ENCODE peak calls at places on chromosomes 16 and 17, in six cellular contexts. P is HepG2, C is AG04449, W is cardiac muscle cell, L is AG09309, Q is fibroblast of pulmonary artery. N is an unnamed sample.

GRCh38 chr16:51682905-51683304 is 531.8 kb upstream of the SALL1 start:
- DNase-seq in L (no peak), W (no peak), C (no peak), P (no peak), Q (no peak), N (no peak)

GRCh38 chr17:80414508-80414802 is 512 bp upstream of the ENDOV start:
- DNase-seq in C (no peak), P (peak), Q (peak), W (no peak), L (no peak), N (no peak)

GRCh38 chr16:50989047-50989446 is 162.0 kb downstream of the SALL1 start:
- DNase-seq in P (no peak), Q (no peak), L (no peak), W (no peak), C (no peak), N (no peak)

GRCh38 chr16:27310576-27311448 is 3.0 kb upstream of the IL4R start:
- DNase-seq in W (no peak), C (no peak), L (no peak), Q (peak), P (no peak), N (no peak)

GRCh38 chr16:29943846-29944669 is 17.8 kb upstream of the TMEM219 start:
- DNase-seq in C (peak), Q (peak), P (peak), W (peak), L (peak), N (peak)

GRCh38 chr17:30000001-30000754 is 58.7 kb downstream of the EFCAB5 start:
- DNase-seq in P (no peak), Q (peak), W (no peak), C (no peak), L (no peak), N (no peak)

GRCh38 chr16:81738831-81739496 is 40.1 kb upstream of the PLCG2 start:
- DNase-seq in L (no peak), P (no peak), C (no peak), W (no peak), Q (no peak), N (no peak)

GRCh38 chr16:69563605-69564580 is 1.9 kb upstream of the NFAT5 start:
- DNase-seq in L (no peak), Q (peak), P (peak), W (no peak), C (no peak), N (no peak)

GRCh38 chr17:36183001-36183810 is 6.8 kb upstream of the TBC1D3B start:
- DNase-seq in L (peak), C (peak), P (peak), Q (peak), W (peak), N (no peak)

GRCh38 chr16:75319513-75320401 is 68.3 kb upstream of the BCAR1 start:
- DNase-seq in C (peak), L (peak), P (no peak), W (no peak), Q (peak), N (peak)

GRCh38 chr16:16063685-16064084 is 114.3 kb downstream of the ABCC1 start:
- DNase-seq in P (no peak), W (no peak), C (no peak), L (no peak), Q (no peak), N (no peak)

DNA sequence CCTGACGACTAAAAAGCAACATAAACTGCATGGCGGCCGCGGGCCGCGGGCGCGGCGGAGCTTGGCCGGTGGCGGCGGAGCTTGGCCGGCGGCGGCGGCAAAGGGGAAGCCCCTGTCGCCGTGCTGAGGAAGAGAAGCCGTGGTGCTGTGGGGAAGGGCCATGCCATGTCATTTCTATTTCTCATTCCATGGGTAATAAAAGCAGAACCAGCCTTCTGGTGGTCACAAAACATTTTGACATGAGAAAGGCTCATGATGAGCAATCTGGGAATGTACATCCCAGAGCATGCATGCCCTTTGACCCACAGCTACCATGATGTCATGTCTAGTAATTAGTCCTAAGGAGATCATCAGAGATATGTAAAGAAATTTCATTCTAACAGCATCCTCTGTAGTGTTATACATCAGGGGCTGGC is 23.9 kb upstream of the HEATR6 start:
- DNase-seq in W (no peak), L (no peak), P (no peak), C (no peak), Q (peak), N (no peak)
- H3K4me3 ChIP-seq in W (no peak), L (no peak), P (no peak), C (no peak), Q (no peak), N (peak)

DNA sequence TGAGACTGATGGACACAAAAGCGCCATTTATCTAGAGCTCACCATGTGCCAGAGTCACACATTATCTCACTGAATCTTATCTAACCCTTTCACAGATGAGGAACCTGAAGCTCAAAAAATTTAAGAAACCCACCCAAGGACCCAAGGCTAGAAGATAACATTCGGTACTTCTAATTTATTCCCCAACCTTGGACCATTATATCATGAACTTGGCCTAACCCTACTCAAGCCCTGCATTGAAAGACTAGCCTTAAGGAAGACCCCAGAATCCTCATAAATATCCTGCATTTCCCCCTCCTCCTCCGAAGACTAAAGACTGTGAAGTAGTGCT is 548 bp upstream of the DYNC1LI2 start:
- DNase-seq in W (no peak), P (no peak), C (no peak), L (no peak), Q (no peak), N (no peak)
- H3K4me3 ChIP-seq in W (no peak), P (peak), C (peak), L (peak), Q (peak), N (peak)

GRCh38 chr17:33809748-33810147 is 445.3 kb upstream of the CCL2 start:
- DNase-seq in W (no peak), L (no peak), P (no peak), Q (no peak), C (no peak), N (no peak)

GRCh38 chr17:33816842-33817241 is 438.2 kb upstream of the CCL2 start:
- DNase-seq in P (no peak), C (no peak), L (no peak), W (no peak), Q (no peak), N (no peak)

GRCh38 chr17:33814852-33815251 is 440.2 kb upstream of the CCL2 start:
- DNase-seq in Q (no peak), C (no peak), L (no peak), W (no peak), P (no peak), N (no peak)

GRCh38 chr17:33811984-33812383 is 443.1 kb upstream of the CCL2 start:
- DNase-seq in L (no peak), W (no peak), C (no peak), P (no peak), Q (no peak), N (no peak)

GRCh38 chr17:33811006-33811760 is 443.9 kb upstream of the CCL2 start:
- DNase-seq in C (no peak), P (no peak), W (no peak), Q (no peak), L (no peak), N (no peak)
- H3K4me3 ChIP-seq in C (no peak), P (no peak), W (no peak), Q (no peak), L (no peak), N (no peak)

DNA sequence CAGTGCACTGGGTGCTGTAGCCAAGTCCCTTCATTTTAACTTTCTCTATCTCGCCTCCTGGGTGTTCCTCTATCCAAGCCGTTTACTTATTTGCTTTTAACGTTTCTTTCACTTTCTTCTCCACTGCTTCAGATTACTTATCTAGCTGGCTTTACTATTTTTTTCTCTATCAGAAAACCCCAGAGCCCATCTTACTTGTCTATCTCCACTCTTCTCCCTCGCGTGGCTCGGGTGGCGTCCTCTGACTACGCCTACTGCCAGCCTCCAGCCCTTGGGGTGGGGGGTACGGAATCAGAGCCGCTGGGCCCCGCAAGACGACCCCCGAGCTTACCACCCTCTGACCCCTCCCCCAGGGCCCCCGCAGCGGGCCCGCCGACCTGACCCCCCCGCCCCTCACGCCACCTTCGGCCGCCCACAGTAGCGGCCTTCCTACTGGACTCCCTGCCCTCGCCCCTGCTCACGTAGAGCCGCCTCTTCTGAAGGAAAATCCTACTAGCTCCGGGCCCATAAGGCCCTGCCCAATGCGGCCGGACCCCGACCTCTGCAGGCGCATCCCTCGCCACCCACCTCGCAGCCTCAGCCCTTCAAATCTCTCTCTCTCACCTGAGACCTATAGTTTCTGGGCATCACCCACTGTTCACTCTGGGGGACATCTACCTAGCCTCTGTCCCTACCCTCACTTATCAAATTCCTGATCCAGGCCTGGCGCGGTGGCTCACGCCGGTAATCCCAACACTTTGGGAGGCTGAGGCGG is 1.0 kb upstream of the SLC12A4 start:
- DNase-seq in P (peak), L (no peak), C (no peak), Q (no peak), W (no peak), N (no peak)
- H3K4me3 ChIP-seq in P (peak), L (peak), C (peak), Q (peak), W (no peak), N (peak)

GRCh38 chr17:44759096-44759915 is 518 bp downstream of the ADAM11 start:
- DNase-seq in L (no peak), Q (no peak), W (peak), P (no peak), C (no peak), N (no peak)

GRCh38 chr17:44758414-44759095 is at the start of gene ADAM11:
- DNase-seq in Q (no peak), P (no peak), W (peak), L (no peak), C (no peak), N (no peak)

GRCh38 chr17:44759916-44760243 is 1.1 kb downstream of the ADAM11 start:
- DNase-seq in W (no peak), C (no peak), P (no peak), L (no peak), Q (no peak), N (no peak)

GRCh38 chr17:44757045-44757917 is 1.5 kb upstream of the ADAM11 start:
- DNase-seq in Q (no peak), C (no peak), L (no peak), W (peak), P (no peak), N (no peak)

DNA sequence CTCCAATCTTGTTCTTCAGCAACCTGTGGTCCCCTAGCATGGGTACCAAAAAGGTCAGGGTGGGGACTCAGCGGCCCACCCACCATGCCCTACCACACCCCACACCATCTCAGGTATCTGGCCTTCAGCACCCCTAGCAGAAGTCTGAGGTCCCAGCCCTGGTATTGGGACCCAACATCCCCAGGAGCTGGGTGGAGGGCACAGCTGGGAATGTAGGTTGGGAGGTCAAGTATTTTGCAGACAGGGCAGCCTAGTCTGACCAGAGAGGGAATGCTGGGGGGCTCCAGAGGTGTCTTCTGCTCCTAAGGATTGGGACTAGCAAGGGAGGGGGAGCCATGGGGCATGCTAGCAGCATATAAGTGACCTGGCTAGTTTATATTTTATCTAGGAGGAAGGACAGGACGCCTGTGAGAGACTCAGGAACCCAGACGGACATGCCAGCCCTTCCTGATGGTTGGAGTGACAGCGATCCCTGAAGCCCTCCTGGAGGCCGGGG is 822 bp upstream of the ADAM11 start:
- DNase-seq in C (no peak), W (no peak), L (no peak), Q (no peak), P (no peak), N (no peak)
- H3K4me3 ChIP-seq in C (no peak), W (peak), L (no peak), Q (no peak), P (no peak), N (no peak)

DNA sequence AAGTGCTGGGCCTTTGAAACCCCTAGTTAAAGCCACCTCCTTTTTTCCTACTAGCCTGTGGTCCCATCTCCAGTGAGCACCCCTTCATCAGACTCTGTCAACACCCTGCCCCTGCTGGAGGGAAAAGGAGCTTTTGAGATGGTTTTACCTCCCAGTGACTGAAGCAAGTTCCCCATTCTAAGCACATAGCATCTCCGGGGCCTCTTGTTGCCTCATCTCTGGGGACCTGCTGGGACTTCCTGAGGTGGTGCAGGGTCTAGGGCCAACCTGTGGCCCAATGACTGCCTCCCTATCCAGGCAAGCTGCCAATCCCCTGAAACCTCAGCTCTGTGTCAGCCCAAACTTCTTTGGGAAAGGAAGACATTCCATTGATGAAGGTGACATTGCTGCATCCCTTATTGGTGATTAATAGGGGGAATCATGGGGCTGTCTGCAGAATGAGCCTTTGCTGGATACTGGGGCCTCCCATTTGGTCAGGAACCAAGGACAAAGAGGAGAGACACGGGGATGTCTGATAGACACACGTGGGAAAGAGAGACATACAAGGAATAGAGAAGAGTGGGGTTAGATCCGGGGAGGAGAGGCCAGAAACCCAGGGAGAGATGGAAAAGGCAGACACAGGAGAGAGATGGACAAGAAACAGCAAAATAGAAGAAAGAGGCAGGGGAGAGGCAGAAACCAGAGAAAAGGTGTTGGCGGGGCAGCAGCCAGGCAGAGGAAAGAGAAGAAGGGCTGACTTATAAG is 2.4 kb downstream of the C1QL1 start:
- DNase-seq in Q (no peak), C (no peak), P (no peak), L (no peak), W (no peak), N (no peak)
- H3K4me3 ChIP-seq in Q (no peak), C (no peak), P (no peak), L (no peak), W (no peak), N (no peak)

GRCh38 chr17:15264542-15264941 is 584 bp downstream of the PMP22 start:
- DNase-seq in L (no peak), W (no peak), P (no peak), Q (no peak), C (no peak), N (no peak)
- H3K4me3 ChIP-seq in L (no peak), W (no peak), P (no peak), Q (no peak), C (no peak), N (no peak)

DNA sequence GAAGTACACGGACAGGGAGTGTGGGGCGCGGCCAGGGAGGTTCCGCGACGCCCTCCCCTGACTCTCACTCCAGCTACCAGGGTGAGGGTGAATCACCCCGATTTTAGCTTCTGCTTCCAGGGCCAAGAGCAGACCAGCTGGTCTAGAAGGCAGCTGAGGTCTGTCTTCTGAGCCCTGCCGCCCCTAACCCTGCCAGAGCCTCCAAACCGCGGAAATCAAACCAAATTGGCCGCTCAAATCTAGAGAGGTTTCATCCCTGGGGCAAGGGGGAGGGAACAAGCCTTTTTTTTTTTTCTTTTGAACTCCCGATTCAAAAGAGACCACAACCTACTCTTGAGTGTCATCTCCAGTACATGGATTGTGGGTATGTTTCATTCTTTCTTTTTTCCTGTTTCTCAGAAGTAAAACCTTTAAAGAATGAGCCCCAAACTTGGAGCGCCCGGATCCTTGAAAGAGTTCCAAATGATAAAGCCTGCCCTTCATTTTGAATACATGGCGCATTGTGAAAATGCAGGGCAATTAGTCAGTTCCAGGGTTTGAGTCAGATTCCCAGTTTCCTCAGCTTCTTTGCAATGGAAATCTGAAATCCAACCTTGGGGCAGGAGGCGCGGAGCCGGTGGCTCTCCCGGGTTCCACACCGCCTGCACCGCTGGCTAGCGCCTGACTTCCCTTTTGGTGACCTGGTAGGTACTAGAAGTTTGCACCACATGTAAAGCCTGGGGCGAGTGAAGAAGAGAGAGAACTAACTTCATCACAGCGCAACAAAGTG is 16.5 kb upstream of the ZFHX3 start:
- DNase-seq in P (no peak), C (peak), W (no peak), Q (peak), L (peak), N (no peak)
- H3K4me3 ChIP-seq in P (no peak), C (peak), W (no peak), Q (peak), L (peak), N (peak)

N was measured in epithelial cell of proximal tubule.